ENCODE peak calls at places on chromosome 9, in seven cellular contexts. One of them, this sample, is unnamed.

GRCh38 chr9:135665795-135666189 is 2.7 kb downstream of the LCN9 start:
- DNase-seq in activated naive CD4-positive, alpha-beta T cell treated with anti-CD3 and anti-CD28 coated beads, Interleukin-2, amount 50 U/mL, for 72 hours: peak
- DNase-seq in substantia nigra: no peak
- DNase-seq in CD8-positive, alpha-beta memory T cell: no peak
- DNase-seq in CD4-positive, CD25-positive, alpha-beta regulatory T cell: no peak
- DNase-seq in LNCaP clone FGC: no peak
- DNase-seq in neuronal stem cell: no peak
- DNase-seq in this sample: no peak

GRCh38 chr9:125472926-125473701 is 211.5 kb downstream of the GAPVD1 start:
- DNase-seq in activated naive CD4-positive, alpha-beta T cell treated with anti-CD3 and anti-CD28 coated beads, Interleukin-2, amount 50 U/mL, for 72 hours: no peak
- DNase-seq in substantia nigra: no peak
- DNase-seq in CD8-positive, alpha-beta memory T cell: no peak
- DNase-seq in CD4-positive, CD25-positive, alpha-beta regulatory T cell: no peak
- DNase-seq in LNCaP clone FGC: no peak
- DNase-seq in neuronal stem cell: no peak
- DNase-seq in this sample: no peak

GRCh38 chr9:112761912-112762651 is 11.5 kb downstream of the SNX30 start:
- DNase-seq in activated naive CD4-positive, alpha-beta T cell treated with anti-CD3 and anti-CD28 coated beads, Interleukin-2, amount 50 U/mL, for 72 hours: no peak
- DNase-seq in substantia nigra: no peak
- DNase-seq in CD8-positive, alpha-beta memory T cell: no peak
- DNase-seq in CD4-positive, CD25-positive, alpha-beta regulatory T cell: no peak
- DNase-seq in LNCaP clone FGC: no peak
- DNase-seq in neuronal stem cell: no peak
- DNase-seq in this sample: no peak

GRCh38 chr9:18542837-18543405 is 69.0 kb downstream of the ADAMTSL1 start:
- DNase-seq in activated naive CD4-positive, alpha-beta T cell treated with anti-CD3 and anti-CD28 coated beads, Interleukin-2, amount 50 U/mL, for 72 hours: no peak
- DNase-seq in substantia nigra: no peak
- DNase-seq in CD8-positive, alpha-beta memory T cell: no peak
- DNase-seq in CD4-positive, CD25-positive, alpha-beta regulatory T cell: no peak
- DNase-seq in LNCaP clone FGC: no peak
- DNase-seq in neuronal stem cell: no peak
- DNase-seq in this sample: no peak

GRCh38 chr9:120390637-120391190 is 189.3 kb downstream of the CDK5RAP2 start:
- DNase-seq in activated naive CD4-positive, alpha-beta T cell treated with anti-CD3 and anti-CD28 coated beads, Interleukin-2, amount 50 U/mL, for 72 hours: no peak
- DNase-seq in substantia nigra: no peak
- DNase-seq in CD8-positive, alpha-beta memory T cell: no peak
- DNase-seq in CD4-positive, CD25-positive, alpha-beta regulatory T cell: no peak
- DNase-seq in LNCaP clone FGC: no peak
- DNase-seq in neuronal stem cell: no peak
- DNase-seq in this sample: peak

GRCh38 chr9:4339357-4339756 is 39.5 kb upstream of the GLIS3 start:
- DNase-seq in activated naive CD4-positive, alpha-beta T cell treated with anti-CD3 and anti-CD28 coated beads, Interleukin-2, amount 50 U/mL, for 72 hours: peak
- DNase-seq in substantia nigra: peak
- DNase-seq in CD8-positive, alpha-beta memory T cell: peak
- DNase-seq in CD4-positive, CD25-positive, alpha-beta regulatory T cell: peak
- DNase-seq in LNCaP clone FGC: peak
- DNase-seq in neuronal stem cell: peak
- DNase-seq in this sample: peak

GRCh38 chr9:109158656-109159055 is 8.4 kb downstream of the FRRS1L start:
- DNase-seq in activated naive CD4-positive, alpha-beta T cell treated with anti-CD3 and anti-CD28 coated beads, Interleukin-2, amount 50 U/mL, for 72 hours: no peak
- DNase-seq in substantia nigra: no peak
- DNase-seq in CD8-positive, alpha-beta memory T cell: no peak
- DNase-seq in CD4-positive, CD25-positive, alpha-beta regulatory T cell: no peak
- DNase-seq in LNCaP clone FGC: no peak
- DNase-seq in neuronal stem cell: no peak
- DNase-seq in this sample: no peak

GRCh38 chr9:78954286-78954685 is 617.5 kb upstream of the TLE4 start:
- DNase-seq in activated naive CD4-positive, alpha-beta T cell treated with anti-CD3 and anti-CD28 coated beads, Interleukin-2, amount 50 U/mL, for 72 hours: no peak
- DNase-seq in substantia nigra: no peak
- DNase-seq in CD8-positive, alpha-beta memory T cell: no peak
- DNase-seq in CD4-positive, CD25-positive, alpha-beta regulatory T cell: no peak
- DNase-seq in LNCaP clone FGC: no peak
- DNase-seq in neuronal stem cell: no peak
- DNase-seq in this sample: no peak

GRCh38 chr9:95852059-95853032 is 23.1 kb upstream of the ERCC6L2 start:
- DNase-seq in activated naive CD4-positive, alpha-beta T cell treated with anti-CD3 and anti-CD28 coated beads, Interleukin-2, amount 50 U/mL, for 72 hours: no peak
- DNase-seq in substantia nigra: no peak
- DNase-seq in CD8-positive, alpha-beta memory T cell: no peak
- DNase-seq in CD4-positive, CD25-positive, alpha-beta regulatory T cell: peak
- DNase-seq in LNCaP clone FGC: no peak
- DNase-seq in neuronal stem cell: no peak
- DNase-seq in this sample: no peak